ENCODE peak calls at places on chromosome 19, in five cellular contexts. One of them, this sample, is unnamed.
A peak's percentile ranks its signal among the peaks of the same experiment; 100 is the strongest.

GRCh38 chr19:48859711-48860572 is 8.5 kb downstream of the PLEKHA4 start:
- DNase-seq in lower leg skin: no peak
- DNase-seq in adrenal gland: peak; percentile 24
- DNase-seq in breast epithelium: no peak
- DNase-seq in vagina: no peak
- DNase-seq in this sample: no peak

GRCh38 chr19:56369886-56370676 is 23.3 kb downstream of the ZNF582 start:
- DNase-seq in lower leg skin: no peak
- DNase-seq in adrenal gland: no peak
- DNase-seq in breast epithelium: no peak
- DNase-seq in vagina: no peak
- DNase-seq in this sample: no peak

GRCh38 chr19:7242601-7243258 is 51.5 kb downstream of the INSR start:
- DNase-seq in lower leg skin: peak; percentile 37
- DNase-seq in adrenal gland: peak; percentile 63
- DNase-seq in breast epithelium: no peak
- DNase-seq in vagina: no peak
- DNase-seq in this sample: no peak

GRCh38 chr19:48991823-48992570 is 1.1 kb downstream of the GYS1 start:
- DNase-seq in lower leg skin: peak; percentile 69
- DNase-seq in adrenal gland: peak; percentile 77
- DNase-seq in breast epithelium: no peak
- DNase-seq in vagina: no peak
- DNase-seq in this sample: no peak

GRCh38 chr19:19185853-19186728 is 5.9 kb downstream of the BORCS8 start:
- DNase-seq in lower leg skin: no peak
- DNase-seq in adrenal gland: peak; percentile 57
- DNase-seq in breast epithelium: no peak
- DNase-seq in vagina: no peak
- DNase-seq in this sample: no peak

GRCh38 chr19:18854982-18855381 is 23.2 kb downstream of the UPF1 start:
- DNase-seq in lower leg skin: no peak
- DNase-seq in adrenal gland: no peak
- DNase-seq in breast epithelium: no peak
- DNase-seq in vagina: no peak
- DNase-seq in this sample: no peak

GRCh38 chr19:33171916-33172359 is 22.2 kb upstream of the LRP3 start:
- DNase-seq in lower leg skin: no peak
- DNase-seq in adrenal gland: no peak
- DNase-seq in breast epithelium: no peak
- DNase-seq in vagina: no peak
- DNase-seq in this sample: no peak

GRCh38 chr19:27884376-27884775 is 1328.6 kb downstream of the UQCRFS1 start:
- DNase-seq in lower leg skin: no peak
- DNase-seq in adrenal gland: no peak
- DNase-seq in breast epithelium: no peak
- DNase-seq in vagina: no peak
- DNase-seq in this sample: no peak

GRCh38 chr19:17348700-17349099 is 11.3 kb downstream of the GTPBP3 start:
- DNase-seq in lower leg skin: no peak
- DNase-seq in adrenal gland: peak; percentile 70
- DNase-seq in breast epithelium: no peak
- DNase-seq in vagina: no peak
- DNase-seq in this sample: no peak

GRCh38 chr19:35457173-35457572 is 9.1 kb downstream of the FFAR2 start:
- DNase-seq in lower leg skin: no peak
- DNase-seq in adrenal gland: no peak
- DNase-seq in breast epithelium: no peak
- DNase-seq in vagina: no peak
- DNase-seq in this sample: no peak

GRCh38 chr19:35167251-35168119 is 12.9 kb downstream of the FXYD5 start:
- DNase-seq in lower leg skin: no peak
- DNase-seq in adrenal gland: no peak
- DNase-seq in breast epithelium: no peak
- DNase-seq in vagina: no peak
- DNase-seq in this sample: no peak

GRCh38 chr19:18119243-18120105 is 21.9 kb downstream of the MAST3 start:
- DNase-seq in lower leg skin: no peak
- DNase-seq in adrenal gland: no peak
- DNase-seq in breast epithelium: no peak
- DNase-seq in vagina: no peak
- DNase-seq in this sample: no peak

GRCh38 chr19:51422053-51422448 is 4.6 kb upstream of the SIGLEC10 start:
- DNase-seq in lower leg skin: peak; percentile 53
- DNase-seq in adrenal gland: peak; percentile 93
- DNase-seq in breast epithelium: peak; percentile 86
- DNase-seq in vagina: no peak
- DNase-seq in this sample: peak; percentile 89

GRCh38 chr19:33426621-33427475 is 53.3 kb downstream of the CEBPG start:
- DNase-seq in lower leg skin: no peak
- DNase-seq in adrenal gland: no peak
- DNase-seq in breast epithelium: no peak
- DNase-seq in vagina: no peak
- DNase-seq in this sample: no peak

GRCh38 chr19:46489445-46490272 is 6.0 kb downstream of the PNMA8B start:
- DNase-seq in lower leg skin: no peak
- DNase-seq in adrenal gland: peak; percentile 82
- DNase-seq in breast epithelium: no peak
- DNase-seq in vagina: no peak
- DNase-seq in this sample: no peak

GRCh38 chr19:46410205-46411087 is 2.9 kb downstream of the CCDC8 start:
- DNase-seq in lower leg skin: no peak
- DNase-seq in adrenal gland: no peak
- DNase-seq in breast epithelium: no peak
- DNase-seq in vagina: no peak
- DNase-seq in this sample: no peak

GRCh38 chr19:52248256-52248655 is 21.1 kb upstream of the ZNF766 start:
- DNase-seq in lower leg skin: peak; percentile 33
- DNase-seq in adrenal gland: peak; percentile 76
- DNase-seq in breast epithelium: no peak
- DNase-seq in vagina: no peak
- DNase-seq in this sample: no peak

GRCh38 chr19:5697022-5697889 is 7.2 kb downstream of the RPL36 start:
- DNase-seq in lower leg skin: no peak
- DNase-seq in adrenal gland: peak; percentile 80
- DNase-seq in breast epithelium: no peak
- DNase-seq in vagina: no peak
- DNase-seq in this sample: no peak

GRCh38 chr19:33465834-33466233 is 55.8 kb downstream of the PEPD start:
- DNase-seq in lower leg skin: no peak
- DNase-seq in adrenal gland: no peak
- DNase-seq in breast epithelium: no peak
- DNase-seq in vagina: no peak
- DNase-seq in this sample: no peak

GRCh38 chr19:2602391-2603181 is 99.9 kb downstream of the GNG7 start:
- DNase-seq in lower leg skin: peak; percentile 85
- DNase-seq in adrenal gland: peak; percentile 67
- DNase-seq in breast epithelium: peak; percentile 85
- DNase-seq in vagina: no peak
- DNase-seq in this sample: no peak

GRCh38 chr19:49636230-49636932 is 3.6 kb downstream of the RRAS start:
- DNase-seq in lower leg skin: no peak
- DNase-seq in adrenal gland: no peak
- DNase-seq in breast epithelium: no peak
- DNase-seq in vagina: no peak
- DNase-seq in this sample: no peak

GRCh38 chr19:58350001-58350801 is 3.1 kb downstream of the A1BG start:
- DNase-seq in lower leg skin: no peak
- DNase-seq in adrenal gland: no peak
- DNase-seq in breast epithelium: no peak
- DNase-seq in vagina: no peak
- DNase-seq in this sample: no peak

GRCh38 chr19:38033658-38034150 is 126.7 kb downstream of the SIPA1L3 start:
- DNase-seq in lower leg skin: no peak
- DNase-seq in adrenal gland: no peak
- DNase-seq in breast epithelium: no peak
- DNase-seq in vagina: no peak
- DNase-seq in this sample: peak; percentile 66

GRCh38 chr19:2986951-2987491 is 9.7 kb downstream of the TLE6 start:
- DNase-seq in lower leg skin: no peak
- DNase-seq in adrenal gland: no peak
- DNase-seq in breast epithelium: no peak
- DNase-seq in vagina: no peak
- DNase-seq in this sample: no peak

DNA sequence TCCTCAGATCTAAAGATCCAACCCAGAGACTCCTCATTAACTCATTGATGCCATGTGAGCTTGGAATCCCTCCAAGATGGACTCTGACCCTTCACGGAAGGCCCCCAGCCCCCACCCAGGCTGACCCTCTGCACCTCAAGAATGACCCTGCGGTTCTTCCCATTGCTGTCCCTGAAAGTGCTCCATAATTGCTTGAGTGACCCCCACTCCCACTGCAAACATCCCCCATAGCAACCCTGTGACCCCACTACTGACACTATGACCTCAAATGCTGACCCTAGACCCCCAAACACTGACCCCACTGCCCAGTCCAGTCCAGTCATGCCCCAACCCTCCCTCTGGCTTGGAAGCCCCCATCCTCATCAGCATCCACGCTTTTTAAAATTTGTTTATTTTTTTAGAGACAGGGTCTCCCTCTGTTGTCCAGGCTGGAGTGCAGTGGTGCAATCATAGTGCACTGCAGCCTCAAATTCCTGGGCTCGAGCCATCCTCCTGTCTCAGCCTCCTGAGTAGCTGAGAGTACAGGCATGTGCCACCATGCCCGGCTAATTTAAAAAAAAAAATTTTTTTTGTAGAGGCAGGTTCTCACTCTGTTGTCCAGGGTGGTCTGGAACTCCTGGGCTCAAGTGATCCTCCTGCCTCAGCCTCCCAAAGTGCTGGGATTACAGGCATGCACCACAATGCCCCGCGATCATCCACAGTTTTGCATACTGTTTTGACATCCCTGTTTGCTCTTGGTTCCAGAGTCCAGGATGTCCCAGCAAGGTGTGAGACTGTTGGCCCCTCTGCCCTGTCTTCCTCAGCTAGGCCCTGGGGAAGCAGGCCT is 855 bp downstream of the LYL1 start:
- DNase-seq in lower leg skin: no peak
- DNase-seq in adrenal gland: no peak
- DNase-seq in breast epithelium: no peak
- DNase-seq in vagina: no peak
- DNase-seq in this sample: no peak
- TF ChIP-seq POLR2A in lower leg skin: no peak
- TF ChIP-seq POLR2A in adrenal gland: no peak
- TF ChIP-seq POLR2A in breast epithelium: no peak
- TF ChIP-seq POLR2A in vagina: no peak
- TF ChIP-seq POLR2A in this sample: no peak

DNA sequence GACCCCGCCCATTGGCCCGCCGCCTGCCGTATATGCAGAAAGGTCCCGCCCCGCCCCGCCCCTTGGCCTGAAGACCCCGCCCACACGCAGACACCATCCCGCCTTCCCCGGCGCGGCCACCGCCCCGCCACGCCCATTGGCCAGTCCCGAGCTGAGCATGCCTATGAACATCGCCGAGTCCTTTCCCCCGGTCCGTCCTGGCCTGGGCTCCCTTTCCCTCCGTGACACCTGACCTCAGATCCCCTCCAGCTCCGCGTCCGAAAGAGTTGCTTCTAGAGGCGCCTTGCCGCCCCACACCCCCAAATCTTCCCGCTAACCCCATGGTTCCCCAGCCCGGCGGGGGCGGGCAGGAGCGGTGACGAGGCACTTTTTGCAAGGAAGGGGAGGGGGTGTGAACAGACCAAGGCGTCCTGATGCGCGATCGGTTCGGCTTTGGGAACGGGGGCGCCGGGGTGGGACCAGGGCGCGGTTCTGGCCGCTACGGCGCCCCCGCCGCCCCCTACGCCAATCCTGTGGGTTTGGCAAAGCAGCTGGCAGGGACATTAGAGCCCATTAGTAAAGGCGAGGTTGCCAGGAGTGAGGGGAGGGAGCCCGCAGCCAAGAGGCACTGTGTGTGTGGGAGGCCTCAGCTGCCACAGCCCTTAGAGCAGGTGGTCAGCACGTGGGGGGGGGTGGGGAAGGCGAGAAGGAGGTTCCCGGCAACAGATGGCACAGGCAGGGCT is 409 bp upstream of the NUMBL start:
- DNase-seq in lower leg skin: peak; percentile 93
- DNase-seq in adrenal gland: peak; percentile 96
- DNase-seq in breast epithelium: peak; percentile 96
- DNase-seq in vagina: no peak
- DNase-seq in this sample: peak; percentile 97
- TF ChIP-seq POLR2A in lower leg skin: no peak
- TF ChIP-seq POLR2A in adrenal gland: no peak
- TF ChIP-seq POLR2A in breast epithelium: peak; percentile 14
- TF ChIP-seq POLR2A in vagina: no peak
- TF ChIP-seq POLR2A in this sample: peak; percentile 58

GRCh38 chr19:1441022-1441426 is 2.8 kb downstream of the RPS15 start:
- DNase-seq in lower leg skin: no peak
- DNase-seq in adrenal gland: no peak
- DNase-seq in breast epithelium: no peak
- DNase-seq in vagina: no peak
- DNase-seq in this sample: no peak
- TF ChIP-seq POLR2A in lower leg skin: no peak
- TF ChIP-seq POLR2A in adrenal gland: no peak
- TF ChIP-seq POLR2A in breast epithelium: no peak
- TF ChIP-seq POLR2A in vagina: no peak
- TF ChIP-seq POLR2A in this sample: peak; percentile 7

GRCh38 chr19:8390617-8390981 is 439 bp downstream of the RAB11B start:
- DNase-seq in lower leg skin: peak; percentile 95
- DNase-seq in adrenal gland: peak; percentile 99
- DNase-seq in breast epithelium: peak; percentile 98
- DNase-seq in vagina: no peak
- DNase-seq in this sample: peak; percentile 90

GRCh38 chr19:8393192-8393870 is 3.2 kb downstream of the RAB11B start:
- DNase-seq in lower leg skin: no peak
- DNase-seq in adrenal gland: no peak
- DNase-seq in breast epithelium: no peak
- DNase-seq in vagina: no peak
- DNase-seq in this sample: no peak

GRCh38 chr19:8392017-8392591 is 1.9 kb downstream of the RAB11B start:
- DNase-seq in lower leg skin: no peak
- DNase-seq in adrenal gland: peak; percentile 65
- DNase-seq in breast epithelium: no peak
- DNase-seq in vagina: no peak
- DNase-seq in this sample: no peak

GRCh38 chr19:8389891-8390616 is at the start of gene RAB11B:
- DNase-seq in lower leg skin: peak; percentile 100
- DNase-seq in adrenal gland: peak; percentile 100
- DNase-seq in breast epithelium: peak; percentile 99
- DNase-seq in vagina: peak; percentile 99
- DNase-seq in this sample: peak; percentile 96

DNA sequence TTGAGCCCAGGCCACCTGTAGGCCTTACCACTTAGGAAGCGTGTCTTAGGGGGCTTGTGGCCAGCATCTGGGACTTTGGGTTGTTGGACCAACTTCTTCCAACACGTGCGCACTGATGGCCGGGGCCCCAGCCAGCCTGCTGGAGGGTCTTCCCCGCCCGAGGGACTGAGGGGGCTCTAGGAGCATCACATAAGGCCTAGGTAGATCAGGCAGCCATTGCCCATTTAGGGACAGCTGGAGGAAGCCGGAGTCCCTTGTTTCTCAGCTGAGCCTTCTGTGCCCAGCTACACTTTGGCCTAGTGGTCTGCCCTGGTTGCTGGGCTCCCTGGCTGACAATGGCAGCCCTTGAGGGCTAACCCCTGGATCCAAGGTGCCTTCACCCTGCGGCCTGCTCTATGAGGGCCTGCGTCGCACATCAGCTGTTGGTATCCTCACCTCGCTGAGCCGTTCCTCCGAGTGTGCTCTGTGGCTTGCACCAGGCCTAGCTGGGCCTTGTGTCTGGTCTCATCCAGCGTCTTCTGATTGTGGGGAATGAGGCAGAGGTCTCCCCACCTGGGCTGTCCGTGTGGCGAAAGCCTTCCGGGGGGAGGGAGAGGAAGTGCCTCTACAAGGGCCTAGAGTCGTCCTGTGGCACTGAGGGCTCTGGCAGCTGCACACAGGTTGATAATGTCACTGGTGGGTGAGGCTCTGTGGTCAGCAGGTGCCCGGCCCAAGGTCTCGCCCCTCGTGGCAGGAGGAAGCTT is 1.3 kb downstream of the RAB11B start:
- DNase-seq in lower leg skin: no peak
- DNase-seq in adrenal gland: no peak
- DNase-seq in breast epithelium: no peak
- DNase-seq in vagina: no peak
- DNase-seq in this sample: no peak
- TF ChIP-seq POLR2A in lower leg skin: no peak
- TF ChIP-seq POLR2A in adrenal gland: no peak
- TF ChIP-seq POLR2A in breast epithelium: no peak
- TF ChIP-seq POLR2A in vagina: no peak
- TF ChIP-seq POLR2A in this sample: no peak